ENCODE peak calls at places on chromosomes 2 and 18, in nine cellular contexts. H is A549, P is fibroblast of pulmonary artery, T is tibial nerve, S is mammary epithelial cell, O is PC-9, N is mesothelial cell of epicardium, C is cardiac muscle cell, Q is tibial artery. X is an unnamed sample.

GRCh38 chr2:176001281-176001902 is 675 bp downstream of the LNPK start:
- DNase-seq in H (peak), P (peak), T (peak), S (peak), O (peak), N (peak), C (peak), Q (peak), X (peak)

GRCh38 chr18:8960740-8961657 is 141.5 kb upstream of the NDUFV2 start:
- DNase-seq in H (peak), P (peak), T (no peak), S (peak), O (peak), N (no peak), C (no peak), Q (no peak), X (peak)

GRCh38 chr2:174597347-174598047 is at the start of gene WIPF1:
- DNase-seq in H (no peak), P (peak), T (no peak), S (peak), O (no peak), N (no peak), C (no peak), Q (no peak), X (peak)

GRCh38 chr18:29034113-29034856 is 857.4 kb upstream of the CDH2 start:
- DNase-seq in H (no peak), P (peak), T (no peak), S (peak), O (no peak), N (no peak), C (no peak), Q (no peak), X (peak)

GRCh38 chr2:35858216-35858615 is 497.4 kb upstream of the CRIM1 start:
- DNase-seq in H (no peak), P (no peak), T (no peak), S (no peak), O (no peak), N (no peak), C (no peak), Q (no peak), X (no peak)

GRCh38 chr2:196798980-196799379 is 503 bp downstream of the GTF3C3 start:
- DNase-seq in H (peak), P (peak), T (no peak), S (no peak), O (no peak), N (no peak), C (no peak), Q (no peak), X (peak)

GRCh38 chr2:96753661-96754282 is 6.9 kb upstream of the CNNM4 start:
- DNase-seq in H (no peak), P (no peak), T (no peak), S (no peak), O (peak), N (no peak), C (no peak), Q (no peak), X (peak)

GRCh38 chr2:205879362-205879761 is 197.1 kb downstream of the NRP2 start:
- DNase-seq in H (no peak), P (no peak), T (no peak), S (no peak), O (no peak), N (no peak), C (no peak), Q (no peak), X (no peak)

GRCh38 chr2:232028631-232029030 is 67.1 kb downstream of the DIS3L2 start:
- DNase-seq in H (no peak), P (peak), T (no peak), S (peak), O (no peak), N (no peak), C (no peak), Q (no peak), X (no peak)

GRCh38 chr2:123165616-123166015 is 859.5 kb upstream of the CNTNAP5 start:
- DNase-seq in H (no peak), P (no peak), T (no peak), S (no peak), O (no peak), N (no peak), C (no peak), Q (no peak), X (no peak)

GRCh38 chr18:49020621-49021021 is 69.9 kb upstream of the SMAD7 start:
- DNase-seq in H (no peak), P (no peak), T (no peak), S (peak), O (no peak), N (peak), C (no peak), Q (no peak), X (no peak)

GRCh38 chr2:64399521-64399920 is 54.4 kb upstream of the LGALSL start:
- DNase-seq in H (no peak), P (no peak), T (no peak), S (no peak), O (no peak), N (no peak), C (no peak), Q (no peak), X (no peak)

GRCh38 chr2:48600204-48600813 is 17.3 kb upstream of the GTF2A1L start:
- DNase-seq in H (no peak), P (peak), T (no peak), S (peak), O (no peak), N (no peak), C (peak), Q (no peak), X (peak)

GRCh38 chr2:2828774-2829368 is 497.8 kb upstream of the MYT1L start:
- DNase-seq in H (no peak), P (peak), T (no peak), S (no peak), O (no peak), N (no peak), C (no peak), Q (no peak), X (no peak)

GRCh38 chr2:155357172-155357571 is 658.7 kb downstream of the KCNJ3 start:
- DNase-seq in H (no peak), P (no peak), T (no peak), S (no peak), O (no peak), N (no peak), C (no peak), Q (no peak), X (no peak)

GRCh38 chr18:48914581-48915251 is 36.0 kb downstream of the SMAD7 start:
- DNase-seq in H (no peak), P (no peak), T (no peak), S (no peak), O (no peak), N (no peak), C (peak), Q (no peak), X (no peak)

GRCh38 chr2:11343626-11344341 is 652 bp downstream of the ROCK2 start:
- DNase-seq in H (peak), P (no peak), T (peak), S (peak), O (peak), N (peak), C (peak), Q (peak), X (peak)

GRCh38 chr2:9234680-9235387 is 28.2 kb downstream of the ASAP2 start:
- DNase-seq in H (peak), P (peak), T (no peak), S (peak), O (peak), N (no peak), C (no peak), Q (no peak), X (peak)

GRCh38 chr2:143246815-143247744 is 117.9 kb downstream of the ARHGAP15 start:
- DNase-seq in H (no peak), P (no peak), T (no peak), S (no peak), O (no peak), N (no peak), C (no peak), Q (no peak), X (no peak)

GRCh38 chr18:25299426-25299825 is 52.5 kb downstream of the ZNF521 start:
- DNase-seq in H (no peak), P (peak), T (no peak), S (peak), O (no peak), N (no peak), C (no peak), Q (no peak), X (peak)

GRCh38 chr18:76691800-76692199 is 130.6 kb upstream of the ZNF236 start:
- DNase-seq in H (no peak), P (peak), T (peak), S (no peak), O (no peak), N (no peak), C (no peak), Q (peak), X (no peak)

GRCh38 chr2:200189964-200190363 is 116.5 kb upstream of the SPATS2L start:
- DNase-seq in H (no peak), P (no peak), T (no peak), S (peak), O (no peak), N (no peak), C (no peak), Q (no peak), X (no peak)

GRCh38 chr2:63712748-63713147 is 124.0 kb downstream of the MDH1 start:
- DNase-seq in H (no peak), P (no peak), T (no peak), S (peak), O (no peak), N (no peak), C (no peak), Q (no peak), X (no peak)

GRCh38 chr2:30147715-30148611 is 1.2 kb downstream of the YPEL5 start:
- DNase-seq in H (peak), P (peak), T (peak), S (peak), O (peak), N (peak), C (peak), Q (peak), X (peak)

GRCh38 chr2:45006041-45006941 is 3.0 kb downstream of the SIX2 start:
- DNase-seq in H (no peak), P (no peak), T (no peak), S (no peak), O (no peak), N (no peak), C (no peak), Q (no peak), X (no peak)

GRCh38 chr18:44518091-44518490 is 162.6 kb upstream of the SETBP1 start:
- DNase-seq in H (no peak), P (no peak), T (no peak), S (peak), O (no peak), N (no peak), C (no peak), Q (no peak), X (no peak)

GRCh38 chr2:159032156-159032555 is 63.7 kb downstream of the TANC1 start:
- DNase-seq in H (no peak), P (no peak), T (no peak), S (no peak), O (no peak), N (no peak), C (no peak), Q (no peak), X (no peak)

GRCh38 chr2:60880988-60881932 is at the start of gene REL:
- DNase-seq in H (peak), P (peak), T (peak), S (peak), O (peak), N (peak), C (peak), Q (peak), X (peak)
- TF ChIP-seq CTCF in H (no peak), P (no peak), T (peak), S (no peak), O (no peak), N (no peak), C (peak), Q (peak), X (peak)

DNA sequence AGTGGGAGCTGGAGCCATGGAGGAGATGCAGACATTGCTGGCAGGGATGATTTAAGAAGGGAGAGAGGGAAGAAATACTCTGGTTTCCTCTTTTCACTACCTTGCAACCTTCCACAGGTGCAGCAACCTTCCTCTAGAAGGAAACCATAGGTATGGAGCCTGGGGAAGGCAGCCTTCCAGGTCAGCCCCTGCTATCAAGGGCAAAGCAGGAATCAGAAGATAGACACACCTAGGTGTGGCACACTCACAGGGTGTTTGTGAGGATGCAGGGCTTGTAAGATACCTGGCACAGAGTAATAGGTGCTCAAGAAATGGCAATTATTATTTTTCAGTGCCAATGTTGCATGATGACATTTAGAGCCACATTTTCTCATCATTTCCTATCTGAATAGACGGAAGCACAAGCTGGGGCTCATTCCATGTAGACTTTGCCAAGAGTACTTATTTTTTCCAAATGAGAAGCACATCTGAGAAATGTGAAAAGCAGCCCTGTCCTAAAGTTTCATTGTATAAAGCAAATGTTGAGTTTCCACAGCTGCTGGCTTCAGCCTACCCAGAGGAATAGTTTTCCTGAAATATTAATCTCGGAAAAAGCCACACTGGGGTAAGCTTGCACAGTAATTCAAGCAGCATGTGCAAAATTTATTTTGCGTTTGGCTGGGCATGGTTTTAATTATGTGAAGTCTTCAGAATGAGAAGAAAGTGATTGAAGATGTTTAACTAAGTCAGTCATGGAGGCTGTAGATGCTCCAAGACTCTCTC is 20.6 kb downstream of the EVA1A start:
- DNase-seq in H (no peak), P (no peak), T (no peak), S (no peak), O (no peak), N (no peak), C (no peak), Q (no peak), X (no peak)
- TF ChIP-seq CTCF in H (no peak), P (no peak), T (no peak), S (no peak), O (no peak), N (no peak), C (no peak), Q (no peak), X (no peak)

GRCh38 chr2:32627441-32627900 is 379 bp upstream of the TTC27 start:
- DNase-seq in H (peak), P (peak), T (peak), S (peak), O (no peak), N (no peak), C (peak), Q (peak), X (no peak)
- TF ChIP-seq CTCF in H (no peak), P (peak), T (peak), S (no peak), O (no peak), N (no peak), C (peak), Q (peak), X (no peak)

DNA sequence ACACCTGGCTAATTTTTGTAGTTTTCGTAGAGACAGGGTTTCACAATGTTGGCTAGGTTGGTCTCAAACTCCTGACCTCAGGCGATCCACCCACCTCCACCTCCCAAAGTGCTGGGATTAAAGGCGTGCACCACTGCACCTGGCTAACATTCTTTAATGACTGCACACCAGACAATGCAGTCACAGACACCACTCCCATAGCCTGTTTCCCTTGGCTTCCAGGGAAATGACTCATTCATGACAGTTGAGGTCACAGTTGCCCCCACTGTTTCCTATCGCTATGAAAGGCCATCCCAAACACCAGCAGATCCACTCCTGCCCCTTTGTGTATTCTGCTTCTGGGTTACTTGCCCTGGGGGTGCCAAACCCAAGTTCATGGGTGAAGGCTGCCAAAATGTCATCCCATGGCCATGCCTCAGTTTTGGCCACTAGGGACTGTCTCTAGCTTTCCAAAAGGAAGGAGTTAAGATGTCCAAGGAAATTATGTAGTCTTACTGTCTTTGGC is 8.7 kb downstream of the CHMP1B start:
- DNase-seq in H (peak), P (peak), T (no peak), S (peak), O (peak), N (no peak), C (no peak), Q (no peak), X (peak)
- TF ChIP-seq CTCF in H (peak), P (peak), T (no peak), S (peak), O (peak), N (no peak), C (peak), Q (no peak), X (peak)

DNA sequence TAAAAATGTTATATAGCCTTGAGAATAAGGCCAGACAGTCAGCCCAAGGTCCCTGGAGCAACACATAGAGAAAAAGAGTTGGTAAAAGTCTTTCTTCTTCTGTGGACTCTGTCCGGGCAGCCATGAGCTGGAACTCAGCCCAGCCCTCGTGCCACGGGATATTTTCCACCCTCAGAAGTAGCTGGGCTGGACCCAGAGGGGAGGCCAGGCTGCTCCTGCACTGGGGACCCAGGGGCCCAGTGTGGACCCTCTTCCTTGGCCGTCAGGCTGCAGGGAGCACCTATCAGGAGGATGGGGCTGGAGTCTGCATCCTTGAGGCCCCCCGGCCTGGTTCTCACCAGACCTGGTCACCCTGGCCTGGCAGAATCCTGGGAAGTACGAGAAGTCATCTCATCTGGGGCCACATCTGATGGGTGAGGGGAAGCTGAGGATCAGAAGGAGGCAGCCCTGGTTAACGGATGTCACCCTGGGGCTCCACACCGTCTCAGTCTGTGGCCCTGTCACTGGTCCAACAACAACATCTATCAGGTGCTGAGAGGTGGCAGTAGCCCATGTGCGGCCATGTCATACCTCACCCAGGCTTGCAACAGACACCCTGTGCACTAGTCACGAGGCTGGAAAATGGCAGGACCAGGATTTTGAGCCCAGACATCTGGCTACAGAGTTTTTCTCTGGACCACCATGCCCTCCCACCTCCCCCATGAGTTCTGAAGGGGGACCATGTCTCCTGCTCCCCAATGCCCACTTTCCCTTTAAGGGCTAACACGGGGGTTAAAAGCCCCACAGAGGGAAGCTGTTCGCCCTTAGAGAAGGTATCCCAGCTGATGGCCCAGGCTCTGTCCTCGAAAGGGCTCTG is 33.0 kb downstream of the SDC1 start:
- DNase-seq in H (no peak), P (no peak), T (no peak), S (no peak), O (no peak), N (no peak), C (no peak), Q (no peak), X (no peak)
- TF ChIP-seq CTCF in H (no peak), P (no peak), T (no peak), S (no peak), O (peak), N (no peak), C (no peak), Q (no peak), X (no peak)

DNA sequence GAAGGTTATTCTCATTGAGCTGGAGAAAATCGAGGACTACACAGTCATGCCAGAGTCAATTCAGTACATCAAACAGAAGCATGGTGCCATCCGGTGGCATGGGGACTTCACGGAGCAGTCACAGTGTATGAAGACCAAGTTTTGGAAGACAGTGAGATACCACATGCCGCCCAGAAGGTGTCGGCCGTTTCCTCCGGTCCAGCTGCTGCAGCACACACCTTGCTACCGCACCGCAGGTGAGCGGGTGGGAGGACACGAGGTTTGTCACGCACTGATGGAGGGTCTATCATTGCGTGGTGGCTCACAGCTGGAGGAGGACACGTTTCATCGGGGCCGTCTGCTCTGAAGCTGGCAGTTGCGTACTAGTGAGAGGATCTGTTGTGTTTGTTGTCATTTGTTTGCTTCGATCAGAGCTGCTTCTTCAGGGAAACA is 48.2 kb downstream of the IL1RL2 start:
- DNase-seq in H (no peak), P (peak), T (no peak), S (no peak), O (no peak), N (no peak), C (no peak), Q (no peak), X (no peak)
- TF ChIP-seq CTCF in H (no peak), P (no peak), T (no peak), S (no peak), O (no peak), N (no peak), C (no peak), Q (no peak), X (no peak)

DNA sequence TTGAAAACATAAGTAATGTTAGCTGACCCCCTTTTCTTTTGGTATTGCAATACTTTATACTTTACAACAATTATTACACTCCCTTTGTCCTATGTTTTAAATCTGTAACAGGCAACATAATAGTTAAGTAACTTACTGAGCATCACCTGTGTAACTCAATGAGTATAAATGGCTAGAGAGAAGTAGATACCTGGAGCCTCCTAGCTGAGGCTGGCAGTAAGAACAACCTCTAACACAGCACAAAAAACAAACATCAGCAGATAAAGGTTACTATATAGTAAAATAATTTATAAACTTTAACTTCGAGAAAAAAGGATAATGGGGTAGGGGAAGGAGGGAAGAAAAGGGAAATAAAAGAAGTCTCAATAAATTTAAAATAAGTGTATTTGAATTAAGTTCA is 73.1 kb upstream of the ST8SIA5 start:
- DNase-seq in H (no peak), P (no peak), T (no peak), S (no peak), O (no peak), N (no peak), C (no peak), Q (no peak), X (no peak)
- TF ChIP-seq CTCF in H (no peak), P (no peak), T (no peak), S (no peak), O (no peak), N (no peak), C (no peak), Q (no peak), X (no peak)

X was measured in MCF 10A.